ENCODE peak calls at places on chromosomes 4 and X, in five cellular contexts. One of them, this sample, is unnamed.

GRCh38 chrX:107549504-107549903 is 78.8 kb upstream of the PRPS1 start:
- DNase-seq in astrocyte of the spinal cord: no peak
- DNase-seq in NCI-H2081: no peak
- DNase-seq in stimulated activated CD8-positive, alpha-beta memory T cell treated with anti-CD3 and anti-CD28 coated beads, Interleukin-4, amount 100 ng/mL, for 4 hours: no peak
- DNase-seq in pons: no peak
- DNase-seq in this sample: no peak

GRCh38 chr4:52096048-52096447 is 44.9 kb downstream of the SPATA18 start:
- DNase-seq in stimulated activated CD8-positive, alpha-beta memory T cell treated with anti-CD3 and anti-CD28 coated beads, Interleukin-4, amount 100 ng/mL, for 4 hours: no peak
- DNase-seq in pons: no peak
- DNase-seq in astrocyte of the spinal cord: no peak
- DNase-seq in NCI-H2081: no peak
- DNase-seq in this sample: no peak

GRCh38 chr4:19298998-19299397 is 952.7 kb upstream of the SLIT2 start:
- DNase-seq in astrocyte of the spinal cord: no peak
- DNase-seq in NCI-H2081: no peak
- DNase-seq in pons: no peak
- DNase-seq in stimulated activated CD8-positive, alpha-beta memory T cell treated with anti-CD3 and anti-CD28 coated beads, Interleukin-4, amount 100 ng/mL, for 4 hours: no peak
- DNase-seq in this sample: no peak

GRCh38 chr4:144374065-144374464 is 233.5 kb upstream of the GYPA start:
- DNase-seq in astrocyte of the spinal cord: no peak
- DNase-seq in stimulated activated CD8-positive, alpha-beta memory T cell treated with anti-CD3 and anti-CD28 coated beads, Interleukin-4, amount 100 ng/mL, for 4 hours: no peak
- DNase-seq in NCI-H2081: no peak
- DNase-seq in pons: no peak
- DNase-seq in this sample: no peak

GRCh38 chrX:19705196-19705769 is 182.1 kb downstream of the SH3KBP1 start:
- DNase-seq in NCI-H2081: no peak
- DNase-seq in stimulated activated CD8-positive, alpha-beta memory T cell treated with anti-CD3 and anti-CD28 coated beads, Interleukin-4, amount 100 ng/mL, for 4 hours: no peak
- DNase-seq in pons: no peak
- DNase-seq in astrocyte of the spinal cord: peak
- DNase-seq in this sample: no peak

GRCh38 chr4:26731342-26731741 is 129.3 kb upstream of the STIM2 start:
- DNase-seq in stimulated activated CD8-positive, alpha-beta memory T cell treated with anti-CD3 and anti-CD28 coated beads, Interleukin-4, amount 100 ng/mL, for 4 hours: no peak
- DNase-seq in astrocyte of the spinal cord: no peak
- DNase-seq in pons: no peak
- DNase-seq in NCI-H2081: no peak
- DNase-seq in this sample: no peak

GRCh38 chrX:55007633-55008032 is 7.5 kb downstream of the APEX2 start:
- DNase-seq in astrocyte of the spinal cord: peak
- DNase-seq in stimulated activated CD8-positive, alpha-beta memory T cell treated with anti-CD3 and anti-CD28 coated beads, Interleukin-4, amount 100 ng/mL, for 4 hours: no peak
- DNase-seq in NCI-H2081: no peak
- DNase-seq in pons: no peak
- DNase-seq in this sample: no peak

GRCh38 chrX:150897371-150898319 is 823 bp downstream of the CD99L2 start:
- DNase-seq in NCI-H2081: no peak
- DNase-seq in pons: peak
- DNase-seq in stimulated activated CD8-positive, alpha-beta memory T cell treated with anti-CD3 and anti-CD28 coated beads, Interleukin-4, amount 100 ng/mL, for 4 hours: no peak
- DNase-seq in astrocyte of the spinal cord: peak
- DNase-seq in this sample: no peak

GRCh38 chr4:124445071-124445470 is 267.5 kb downstream of the ANKRD50 start:
- DNase-seq in stimulated activated CD8-positive, alpha-beta memory T cell treated with anti-CD3 and anti-CD28 coated beads, Interleukin-4, amount 100 ng/mL, for 4 hours: no peak
- DNase-seq in NCI-H2081: no peak
- DNase-seq in pons: no peak
- DNase-seq in astrocyte of the spinal cord: no peak
- DNase-seq in this sample: no peak

GRCh38 chr4:80461412-80461811 is 125.9 kb downstream of the CFAP299 start:
- DNase-seq in pons: no peak
- DNase-seq in stimulated activated CD8-positive, alpha-beta memory T cell treated with anti-CD3 and anti-CD28 coated beads, Interleukin-4, amount 100 ng/mL, for 4 hours: no peak
- DNase-seq in NCI-H2081: no peak
- DNase-seq in astrocyte of the spinal cord: no peak
- DNase-seq in this sample: no peak

GRCh38 chrX:75365243-75365975 is 91.5 kb downstream of the UPRT start:
- DNase-seq in astrocyte of the spinal cord: peak
- DNase-seq in pons: no peak
- DNase-seq in NCI-H2081: no peak
- DNase-seq in stimulated activated CD8-positive, alpha-beta memory T cell treated with anti-CD3 and anti-CD28 coated beads, Interleukin-4, amount 100 ng/mL, for 4 hours: no peak
- DNase-seq in this sample: no peak

GRCh38 chr4:6107886-6108285 is 89.7 kb upstream of the C4orf50 start:
- DNase-seq in stimulated activated CD8-positive, alpha-beta memory T cell treated with anti-CD3 and anti-CD28 coated beads, Interleukin-4, amount 100 ng/mL, for 4 hours: no peak
- DNase-seq in astrocyte of the spinal cord: no peak
- DNase-seq in pons: no peak
- DNase-seq in NCI-H2081: no peak
- DNase-seq in this sample: no peak

GRCh38 chr4:7960790-7961655 is 21.4 kb upstream of the AFAP1 start:
- DNase-seq in astrocyte of the spinal cord: peak
- DNase-seq in NCI-H2081: no peak
- DNase-seq in stimulated activated CD8-positive, alpha-beta memory T cell treated with anti-CD3 and anti-CD28 coated beads, Interleukin-4, amount 100 ng/mL, for 4 hours: peak
- DNase-seq in pons: peak
- DNase-seq in this sample: no peak

GRCh38 chr4:41413670-41414069 is 124.3 kb upstream of the LIMCH1 start:
- DNase-seq in stimulated activated CD8-positive, alpha-beta memory T cell treated with anti-CD3 and anti-CD28 coated beads, Interleukin-4, amount 100 ng/mL, for 4 hours: no peak
- DNase-seq in astrocyte of the spinal cord: peak
- DNase-seq in NCI-H2081: no peak
- DNase-seq in pons: no peak
- DNase-seq in this sample: peak

GRCh38 chr4:98838977-98839618 is 89.8 kb downstream of the EIF4E start:
- DNase-seq in astrocyte of the spinal cord: peak
- DNase-seq in pons: peak
- DNase-seq in NCI-H2081: no peak
- DNase-seq in stimulated activated CD8-positive, alpha-beta memory T cell treated with anti-CD3 and anti-CD28 coated beads, Interleukin-4, amount 100 ng/mL, for 4 hours: no peak
- DNase-seq in this sample: no peak

GRCh38 chr4:23036503-23036902 is 343.8 kb downstream of the GBA3 start:
- DNase-seq in NCI-H2081: no peak
- DNase-seq in stimulated activated CD8-positive, alpha-beta memory T cell treated with anti-CD3 and anti-CD28 coated beads, Interleukin-4, amount 100 ng/mL, for 4 hours: no peak
- DNase-seq in astrocyte of the spinal cord: no peak
- DNase-seq in pons: no peak
- DNase-seq in this sample: no peak

GRCh38 chr4:122830392-122831095 is 3.9 kb downstream of the FGF2 start:
- DNase-seq in astrocyte of the spinal cord: no peak
- DNase-seq in NCI-H2081: no peak
- DNase-seq in stimulated activated CD8-positive, alpha-beta memory T cell treated with anti-CD3 and anti-CD28 coated beads, Interleukin-4, amount 100 ng/mL, for 4 hours: no peak
- DNase-seq in pons: no peak
- DNase-seq in this sample: no peak

GRCh38 chr4:78627046-78627965 is 75.7 kb downstream of the ANXA3 start:
- DNase-seq in astrocyte of the spinal cord: no peak
- DNase-seq in pons: no peak
- DNase-seq in NCI-H2081: no peak
- DNase-seq in stimulated activated CD8-positive, alpha-beta memory T cell treated with anti-CD3 and anti-CD28 coated beads, Interleukin-4, amount 100 ng/mL, for 4 hours: no peak
- DNase-seq in this sample: no peak

GRCh38 chr4:62194342-62194741 is 994.2 kb downstream of the ADGRL3 start:
- DNase-seq in astrocyte of the spinal cord: no peak
- DNase-seq in pons: no peak
- DNase-seq in stimulated activated CD8-positive, alpha-beta memory T cell treated with anti-CD3 and anti-CD28 coated beads, Interleukin-4, amount 100 ng/mL, for 4 hours: no peak
- DNase-seq in NCI-H2081: no peak
- DNase-seq in this sample: no peak

GRCh38 chr4:121408-122084 is 2.8 kb upstream of the ZNF718 start:
- DNase-seq in stimulated activated CD8-positive, alpha-beta memory T cell treated with anti-CD3 and anti-CD28 coated beads, Interleukin-4, amount 100 ng/mL, for 4 hours: peak
- DNase-seq in NCI-H2081: no peak
- DNase-seq in pons: no peak
- DNase-seq in astrocyte of the spinal cord: no peak
- DNase-seq in this sample: no peak

GRCh38 chr4:22391548-22391947 is 124.3 kb downstream of the ADGRA3 start:
- DNase-seq in stimulated activated CD8-positive, alpha-beta memory T cell treated with anti-CD3 and anti-CD28 coated beads, Interleukin-4, amount 100 ng/mL, for 4 hours: no peak
- DNase-seq in NCI-H2081: no peak
- DNase-seq in astrocyte of the spinal cord: peak
- DNase-seq in pons: no peak
- DNase-seq in this sample: no peak

GRCh38 chr4:5753766-5754528 is 42.9 kb downstream of the EVC start:
- DNase-seq in pons: no peak
- DNase-seq in stimulated activated CD8-positive, alpha-beta memory T cell treated with anti-CD3 and anti-CD28 coated beads, Interleukin-4, amount 100 ng/mL, for 4 hours: no peak
- DNase-seq in NCI-H2081: no peak
- DNase-seq in astrocyte of the spinal cord: peak
- DNase-seq in this sample: no peak

GRCh38 chrX:20639115-20639514 is 372.4 kb upstream of the RPS6KA3 start:
- DNase-seq in astrocyte of the spinal cord: no peak
- DNase-seq in NCI-H2081: no peak
- DNase-seq in stimulated activated CD8-positive, alpha-beta memory T cell treated with anti-CD3 and anti-CD28 coated beads, Interleukin-4, amount 100 ng/mL, for 4 hours: no peak
- DNase-seq in pons: no peak
- DNase-seq in this sample: no peak

GRCh38 chrX:110381216-110381615 is 22.6 kb downstream of the RTL9 start:
- DNase-seq in pons: no peak
- DNase-seq in astrocyte of the spinal cord: peak
- DNase-seq in stimulated activated CD8-positive, alpha-beta memory T cell treated with anti-CD3 and anti-CD28 coated beads, Interleukin-4, amount 100 ng/mL, for 4 hours: no peak
- DNase-seq in NCI-H2081: no peak
- DNase-seq in this sample: no peak

GRCh38 chr4:182190306-182190705 is 52.9 kb upstream of the TENM3 start:
- DNase-seq in NCI-H2081: no peak
- DNase-seq in pons: no peak
- DNase-seq in astrocyte of the spinal cord: no peak
- DNase-seq in stimulated activated CD8-positive, alpha-beta memory T cell treated with anti-CD3 and anti-CD28 coated beads, Interleukin-4, amount 100 ng/mL, for 4 hours: no peak
- DNase-seq in this sample: no peak

GRCh38 chr4:108839333-108839732 is 76.5 kb upstream of the ETNPPL start:
- DNase-seq in stimulated activated CD8-positive, alpha-beta memory T cell treated with anti-CD3 and anti-CD28 coated beads, Interleukin-4, amount 100 ng/mL, for 4 hours: no peak
- DNase-seq in pons: no peak
- DNase-seq in astrocyte of the spinal cord: no peak
- DNase-seq in NCI-H2081: no peak
- DNase-seq in this sample: no peak

GRCh38 chrX:70455366-70456202 is 10.9 kb downstream of the DLG3 start:
- DNase-seq in astrocyte of the spinal cord: no peak
- DNase-seq in stimulated activated CD8-positive, alpha-beta memory T cell treated with anti-CD3 and anti-CD28 coated beads, Interleukin-4, amount 100 ng/mL, for 4 hours: no peak
- DNase-seq in NCI-H2081: peak
- DNase-seq in pons: no peak
- DNase-seq in this sample: no peak

GRCh38 chr4:52657630-52658501 is 1.2 kb downstream of the USP46 start:
- DNase-seq in NCI-H2081: no peak
- DNase-seq in pons: no peak
- DNase-seq in stimulated activated CD8-positive, alpha-beta memory T cell treated with anti-CD3 and anti-CD28 coated beads, Interleukin-4, amount 100 ng/mL, for 4 hours: no peak
- DNase-seq in astrocyte of the spinal cord: peak
- DNase-seq in this sample: no peak

GRCh38 chr4:96352051-96352517 is 512.2 kb downstream of the PDHA2 start:
- DNase-seq in astrocyte of the spinal cord: peak
- DNase-seq in pons: peak
- DNase-seq in stimulated activated CD8-positive, alpha-beta memory T cell treated with anti-CD3 and anti-CD28 coated beads, Interleukin-4, amount 100 ng/mL, for 4 hours: no peak
- DNase-seq in NCI-H2081: peak
- DNase-seq in this sample: peak

GRCh38 chr4:126209117-126209516 is 894.4 kb downstream of the FAT4 start:
- DNase-seq in astrocyte of the spinal cord: no peak
- DNase-seq in pons: no peak
- DNase-seq in stimulated activated CD8-positive, alpha-beta memory T cell treated with anti-CD3 and anti-CD28 coated beads, Interleukin-4, amount 100 ng/mL, for 4 hours: no peak
- DNase-seq in NCI-H2081: no peak
- DNase-seq in this sample: no peak

GRCh38 chr4:115537387-115537786 is 424.0 kb upstream of the NDST4 start:
- DNase-seq in astrocyte of the spinal cord: peak
- DNase-seq in stimulated activated CD8-positive, alpha-beta memory T cell treated with anti-CD3 and anti-CD28 coated beads, Interleukin-4, amount 100 ng/mL, for 4 hours: no peak
- DNase-seq in NCI-H2081: no peak
- DNase-seq in pons: peak
- DNase-seq in this sample: peak

GRCh38 chr4:55634417-55635128 is 1.5 kb downstream of the NMU start:
- DNase-seq in astrocyte of the spinal cord: no peak
- DNase-seq in stimulated activated CD8-positive, alpha-beta memory T cell treated with anti-CD3 and anti-CD28 coated beads, Interleukin-4, amount 100 ng/mL, for 4 hours: no peak
- DNase-seq in pons: no peak
- DNase-seq in NCI-H2081: no peak
- DNase-seq in this sample: no peak

GRCh38 chr4:101695176-101695575 is 95.4 kb upstream of the BANK1 start:
- DNase-seq in NCI-H2081: no peak
- DNase-seq in pons: no peak
- DNase-seq in stimulated activated CD8-positive, alpha-beta memory T cell treated with anti-CD3 and anti-CD28 coated beads, Interleukin-4, amount 100 ng/mL, for 4 hours: no peak
- DNase-seq in astrocyte of the spinal cord: peak
- DNase-seq in this sample: no peak

GRCh38 chrX:70960728-70961127 is 29.8 kb upstream of the SLC7A3 start:
- DNase-seq in stimulated activated CD8-positive, alpha-beta memory T cell treated with anti-CD3 and anti-CD28 coated beads, Interleukin-4, amount 100 ng/mL, for 4 hours: no peak
- DNase-seq in NCI-H2081: no peak
- DNase-seq in pons: peak
- DNase-seq in astrocyte of the spinal cord: no peak
- DNase-seq in this sample: no peak

GRCh38 chr4:10130190-10130888 is 13.7 kb upstream of the WDR1 start:
- DNase-seq in pons: no peak
- DNase-seq in stimulated activated CD8-positive, alpha-beta memory T cell treated with anti-CD3 and anti-CD28 coated beads, Interleukin-4, amount 100 ng/mL, for 4 hours: no peak
- DNase-seq in NCI-H2081: no peak
- DNase-seq in astrocyte of the spinal cord: no peak
- DNase-seq in this sample: no peak

GRCh38 chrX:13721819-13722527 is 12.4 kb downstream of the TRAPPC2 start:
- DNase-seq in pons: peak
- DNase-seq in NCI-H2081: no peak
- DNase-seq in astrocyte of the spinal cord: peak
- DNase-seq in stimulated activated CD8-positive, alpha-beta memory T cell treated with anti-CD3 and anti-CD28 coated beads, Interleukin-4, amount 100 ng/mL, for 4 hours: no peak
- DNase-seq in this sample: no peak